ENCODE peak calls at places on chromosomes 1 and 21, in ten cellular contexts. F is heart left ventricle; S is spleen; K is colonic mucosa; U is thoracic aorta; X is mammary epithelial cell; B is cardiac muscle cell; E is SJSA1; I is CD4-positive, alpha-beta memory T cell; T is A549. A is an unnamed sample.

GRCh38 chr1:16615253-16616252 is 2.2 kb upstream of the NBPF1 start:
- DNase-seq in B (no peak), E (no peak), U (no peak), F (no peak), T (no peak), X (no peak), I (no peak), S (peak), K (peak), A (peak)

GRCh38 chr1:44681905-44682900 is 7.7 kb downstream of the ARMH1 start:
- DNase-seq in E (no peak), S (peak), U (no peak), T (no peak), X (no peak), B (peak), I (no peak), K (no peak), F (no peak), A (no peak)

GRCh38 chr1:166975361-166976129 is at the start of gene ILDR2:
- DNase-seq in X (peak), B (peak), U (no peak), T (peak), F (peak), K (peak), S (peak), E (peak), I (peak), A (peak)

GRCh38 chr21:35014302-35015044 is 34.6 kb downstream of the RUNX1 start:
- DNase-seq in B (no peak), S (no peak), I (no peak), F (no peak), E (no peak), X (peak), K (no peak), U (no peak), T (no peak), A (no peak)

GRCh38 chr21:42666023-42666747 is 12.8 kb downstream of the PDE9A start:
- DNase-seq in E (peak), F (no peak), S (no peak), K (no peak), U (no peak), X (no peak), I (no peak), B (no peak), T (peak), A (no peak)

GRCh38 chr1:115089443-115090340 is at the start of gene TSPAN2:
- DNase-seq in B (peak), U (peak), T (peak), I (peak), K (peak), F (peak), X (no peak), S (peak), E (peak), A (peak)

GRCh38 chr1:172357753-172358152 is 62.7 kb upstream of the C1orf105 start:
- DNase-seq in E (no peak), F (no peak), U (no peak), T (no peak), B (no peak), I (no peak), X (no peak), K (no peak), S (no peak), A (no peak)

GRCh38 chr1:14913475-14914155 is 239.9 kb upstream of the TMEM51 start:
- DNase-seq in B (no peak), I (no peak), U (no peak), S (no peak), T (no peak), E (no peak), K (no peak), X (peak), F (no peak), A (no peak)

GRCh38 chr1:43893020-43893419 is 40.6 kb upstream of the ARTN start:
- DNase-seq in X (no peak), E (peak), K (no peak), T (no peak), F (no peak), B (no peak), S (no peak), I (no peak), U (no peak), A (no peak)

GRCh38 chr1:202101182-202101581 is 21.5 kb upstream of the GPR37L1 start:
- DNase-seq in U (no peak), K (peak), S (no peak), B (no peak), I (no peak), T (no peak), E (no peak), X (no peak), F (no peak), A (no peak)

GRCh38 chr21:22880573-22880972 is 1882.4 kb downstream of the NCAM2 start:
- DNase-seq in S (no peak), T (no peak), I (no peak), B (no peak), F (no peak), X (no peak), U (no peak), E (no peak), K (no peak), A (no peak)

GRCh38 chr21:32403201-32403701 is 9.3 kb upstream of the EVA1C start:
- DNase-seq in I (peak), X (peak), U (no peak), T (peak), E (peak), F (peak), B (peak), S (no peak), K (peak), A (no peak)

GRCh38 chr1:19613075-19613748 is 30.9 kb upstream of the NBL1 start:
- DNase-seq in K (peak), F (no peak), E (no peak), T (no peak), B (no peak), I (no peak), U (no peak), S (no peak), X (no peak), A (no peak)

GRCh38 chr1:209398330-209398991 is 185.1 kb upstream of the CAMK1G start:
- DNase-seq in S (no peak), B (no peak), X (peak), K (no peak), U (no peak), E (peak), T (peak), I (no peak), F (peak), A (no peak)

GRCh38 chr1:174998569-174999215 is 1.1 kb upstream of the CACYBP start:
- DNase-seq in S (peak), K (peak), U (no peak), X (peak), E (peak), B (peak), T (peak), I (peak), F (peak), A (no peak)

GRCh38 chr1:154847891-154848290 is 22.2 kb downstream of the KCNN3 start:
- DNase-seq in F (no peak), X (no peak), T (no peak), E (no peak), S (no peak), U (no peak), I (no peak), B (no peak), K (no peak), A (no peak)

GRCh38 chr21:45528028-45528705 is 14.1 kb downstream of the SLC19A1 start:
- DNase-seq in T (no peak), B (no peak), U (no peak), E (no peak), K (no peak), I (no peak), X (no peak), S (peak), F (no peak), A (no peak)

DNA sequence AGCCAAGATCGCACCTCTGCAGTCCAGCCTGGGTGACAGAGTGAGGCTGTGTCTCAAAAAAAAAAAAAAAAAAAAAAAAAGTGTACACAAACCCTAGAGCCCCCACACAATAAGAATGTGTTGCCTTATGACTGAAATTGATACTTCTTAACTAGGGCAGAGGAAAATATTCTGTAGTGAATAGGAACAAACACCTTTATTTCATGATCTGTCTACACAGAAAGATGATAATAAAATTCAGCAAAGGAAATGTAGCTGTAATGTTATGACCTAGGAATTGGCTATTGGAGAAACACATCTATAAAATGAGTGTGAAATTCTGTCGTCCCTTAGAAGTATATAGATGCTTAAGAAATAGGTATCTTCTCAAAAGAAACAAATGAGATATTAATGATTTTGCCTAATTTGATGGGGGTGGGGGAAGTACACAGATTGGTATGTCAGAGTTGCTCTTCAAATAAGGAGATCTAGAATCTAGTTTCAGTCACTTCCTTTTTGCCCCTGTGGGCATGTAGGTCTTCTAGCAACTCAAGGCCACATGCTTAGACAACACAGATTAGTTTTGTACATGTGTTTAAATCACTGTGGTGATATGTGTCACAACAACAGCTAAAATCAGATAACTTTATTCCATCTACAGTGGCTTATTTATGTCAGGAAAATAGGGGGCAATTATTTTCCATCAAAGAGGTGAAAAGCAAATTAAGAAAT is 10.7 kb upstream of the GPR25 start:
- DNase-seq in X (no peak), U (no peak), K (no peak), T (no peak), B (no peak), F (no peak), S (no peak), E (no peak), I (no peak), A (no peak)
- H3K4me3 ChIP-seq in X (no peak), U (no peak), K (no peak), T (no peak), B (no peak), F (no peak), S (no peak), E (no peak), I (no peak), A (no peak)

GRCh38 chr1:232620356-232620841 is 9.5 kb downstream of the SIPA1L2 start:
- DNase-seq in I (no peak), E (peak), S (no peak), B (peak), F (peak), K (peak), U (no peak), X (peak), T (no peak), A (peak)
- H3K27ac ChIP-seq in I (no peak), E (no peak), S (peak), B (peak), F (peak), K (peak), U (peak), X (no peak), T (no peak), A (peak)

GRCh38 chr1:109912214-109912861 is 1.7 kb downstream of the CSF1 start:
- DNase-seq in U (no peak), S (no peak), F (no peak), I (no peak), B (no peak), T (no peak), K (no peak), X (no peak), E (no peak), A (no peak)
- H3K4me3 ChIP-seq in U (peak), S (peak), F (peak), I (peak), B (no peak), T (peak), K (peak), X (peak), E (peak), A (peak)

GRCh38 chr1:30822966-30823581 is 65.5 kb upstream of the LAPTM5 start:
- DNase-seq in S (no peak), I (no peak), T (no peak), U (no peak), E (peak), F (no peak), B (no peak), K (no peak), X (peak), A (no peak)
- H3K27ac ChIP-seq in S (peak), I (no peak), T (peak), U (peak), E (peak), F (peak), B (no peak), K (peak), X (no peak), A (peak)

DNA sequence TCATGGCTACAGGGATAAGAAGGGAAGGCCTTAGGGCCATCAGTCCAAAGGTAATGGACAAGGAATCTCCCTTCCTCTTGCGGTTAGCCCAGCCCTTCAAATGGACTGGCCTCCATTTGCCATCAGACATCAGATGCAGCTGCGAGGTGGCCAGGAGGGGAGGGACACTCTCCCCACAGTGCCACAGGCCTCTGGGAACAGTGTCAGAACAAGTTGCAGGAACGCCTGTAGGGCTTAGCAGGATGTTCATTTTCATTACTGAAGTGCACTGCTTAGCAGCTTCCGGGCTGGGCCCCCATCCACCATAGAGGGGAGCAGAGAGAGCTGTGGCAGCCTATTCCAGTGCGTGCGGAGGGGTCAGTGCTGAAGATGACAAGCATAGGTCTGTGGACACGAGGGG is 127.5 kb downstream of the GALNT2 start:
- DNase-seq in E (no peak), S (no peak), B (no peak), K (peak), I (no peak), T (no peak), U (no peak), X (no peak), F (no peak), A (no peak)
- H3K4me3 ChIP-seq in E (no peak), S (no peak), B (no peak), K (no peak), I (no peak), T (no peak), U (no peak), X (no peak), F (no peak), A (no peak)

GRCh38 chr1:9207715-9208114 is 26.9 kb upstream of the H6PD start:
- DNase-seq in F (no peak), X (no peak), K (no peak), U (no peak), E (no peak), T (no peak), I (no peak), B (no peak), S (no peak), A (no peak)
- H3K27ac ChIP-seq in F (no peak), X (no peak), K (no peak), U (no peak), E (no peak), T (no peak), I (no peak), B (no peak), S (no peak), A (no peak)

GRCh38 chr1:22636369-22636768 is at the start of gene C1QA:
- DNase-seq in K (peak), U (no peak), T (no peak), X (no peak), B (no peak), I (no peak), F (peak), E (no peak), S (peak), A (peak)
- H3K4me3 ChIP-seq in K (peak), U (peak), T (no peak), X (no peak), B (no peak), I (no peak), F (peak), E (no peak), S (peak), A (peak)

GRCh38 chr1:30354410-30354809 is 369.0 kb downstream of the MATN1 start:
- DNase-seq in S (no peak), F (no peak), E (no peak), U (no peak), T (no peak), B (no peak), X (no peak), I (no peak), K (no peak), A (peak)
- H3K27ac ChIP-seq in S (no peak), F (no peak), E (no peak), U (no peak), T (no peak), B (no peak), X (no peak), I (no peak), K (no peak), A (no peak)